ENCODE peak calls at places on chromosomes 16 and 17, in four cellular contexts. One of them, this sample, is unnamed.

GRCh38 chr16:16025214-16025968 is 76.0 kb downstream of the ABCC1 start:
- DNase-seq in H1: no peak
- DNase-seq in HL-60: no peak
- DNase-seq in SK-N-SH: no peak
- DNase-seq in this sample: no peak

GRCh38 chr16:23432176-23433128 is 20.5 kb downstream of the COG7 start:
- DNase-seq in H1: no peak
- DNase-seq in HL-60: no peak
- DNase-seq in SK-N-SH: peak; percentile 22
- DNase-seq in this sample: no peak

GRCh38 chr17:6374271-6374691 is 60.6 kb downstream of the AIPL1 start:
- DNase-seq in H1: no peak
- DNase-seq in HL-60: no peak
- DNase-seq in SK-N-SH: no peak
- DNase-seq in this sample: no peak

GRCh38 chr17:71440513-71440912 is 680.3 kb upstream of the SOX9 start:
- DNase-seq in H1: no peak
- DNase-seq in HL-60: no peak
- DNase-seq in SK-N-SH: no peak
- DNase-seq in this sample: no peak

GRCh38 chr16:84514295-84514873 is 9.9 kb upstream of the MEAK7 start:
- DNase-seq in H1: no peak
- DNase-seq in HL-60: no peak
- DNase-seq in SK-N-SH: no peak
- DNase-seq in this sample: no peak

GRCh38 chr17:17434477-17434876 is 42.3 kb upstream of the MED9 start:
- DNase-seq in H1: no peak
- DNase-seq in HL-60: no peak
- DNase-seq in SK-N-SH: no peak
- DNase-seq in this sample: no peak

GRCh38 chr17:43401293-43401692 is 2.5 kb downstream of the ARL4D start:
- DNase-seq in H1: no peak
- DNase-seq in HL-60: no peak
- DNase-seq in SK-N-SH: no peak
- DNase-seq in this sample: no peak

GRCh38 chr16:1349951-1350350 is 1.7 kb downstream of the TSR3 start:
- DNase-seq in H1: no peak
- DNase-seq in HL-60: no peak
- DNase-seq in SK-N-SH: no peak
- DNase-seq in this sample: no peak

GRCh38 chr16:30567991-30568638 is 3.4 kb downstream of the ZNF688 start:
- DNase-seq in H1: no peak
- DNase-seq in HL-60: peak; percentile 75
- DNase-seq in SK-N-SH: no peak
- DNase-seq in this sample: peak; percentile 66

GRCh38 chr17:63162406-63163157 is 196.5 kb downstream of the TANC2 start:
- DNase-seq in H1: no peak
- DNase-seq in HL-60: no peak
- DNase-seq in SK-N-SH: no peak
- DNase-seq in this sample: no peak

GRCh38 chr17:82400830-82401229 is 17.3 kb upstream of the HEXD start:
- DNase-seq in H1: no peak
- DNase-seq in HL-60: peak; percentile 95
- DNase-seq in SK-N-SH: no peak
- DNase-seq in this sample: no peak

GRCh38 chr16:87000007-87000406 is 317.2 kb downstream of the C16orf95 start:
- DNase-seq in H1: no peak
- DNase-seq in HL-60: no peak
- DNase-seq in SK-N-SH: no peak
- DNase-seq in this sample: no peak

GRCh38 chr17:18158022-18158600 is 25.5 kb upstream of the ALKBH5 start:
- DNase-seq in H1: peak; percentile 93
- DNase-seq in HL-60: peak; percentile 71
- DNase-seq in SK-N-SH: no peak
- DNase-seq in this sample: peak; percentile 68

GRCh38 chr16:29811896-29812665 is at the start of gene PRRT2:
- DNase-seq in H1: no peak
- DNase-seq in HL-60: no peak
- DNase-seq in SK-N-SH: peak; percentile 86
- DNase-seq in this sample: no peak

GRCh38 chr17:58268326-58268725 is 12.4 kb downstream of the MPO start:
- DNase-seq in H1: no peak
- DNase-seq in HL-60: peak; percentile 70
- DNase-seq in SK-N-SH: no peak
- DNase-seq in this sample: no peak

GRCh38 chr16:69626256-69626655 is 60.5 kb downstream of the NFAT5 start:
- DNase-seq in H1: no peak
- DNase-seq in HL-60: no peak
- DNase-seq in SK-N-SH: no peak
- DNase-seq in this sample: no peak

GRCh38 chr16:9658157-9658556 is 524.1 kb downstream of the GRIN2A start:
- DNase-seq in H1: no peak
- DNase-seq in HL-60: no peak
- DNase-seq in SK-N-SH: no peak
- DNase-seq in this sample: no peak

GRCh38 chr17:51585514-51586104 is 325.3 kb downstream of the UTP18 start:
- DNase-seq in H1: peak; percentile 9
- DNase-seq in HL-60: no peak
- DNase-seq in SK-N-SH: peak; percentile 15
- DNase-seq in this sample: no peak

GRCh38 chr16:67917852-67918236 is 13.8 kb downstream of the CTRL start:
- DNase-seq in H1: no peak
- DNase-seq in HL-60: no peak
- DNase-seq in SK-N-SH: no peak
- DNase-seq in this sample: no peak

GRCh38 chr16:1613728-1614225 is 1.6 kb downstream of the CRAMP1 start:
- DNase-seq in H1: no peak
- DNase-seq in HL-60: peak; percentile 17
- DNase-seq in SK-N-SH: no peak
- DNase-seq in this sample: no peak

GRCh38 chr17:76667356-76667755 is 23.8 kb upstream of the ST6GALNAC1 start:
- DNase-seq in H1: no peak
- DNase-seq in HL-60: no peak
- DNase-seq in SK-N-SH: no peak
- DNase-seq in this sample: no peak

GRCh38 chr17:43924558-43924957 is 17.2 kb upstream of the MPP2 start:
- DNase-seq in H1: no peak
- DNase-seq in HL-60: no peak
- DNase-seq in SK-N-SH: no peak
- DNase-seq in this sample: no peak

GRCh38 chr17:82668631-82669099 is 20.4 kb upstream of the WDR45B start:
- DNase-seq in H1: peak; percentile 53
- DNase-seq in HL-60: peak; percentile 82
- DNase-seq in SK-N-SH: peak; percentile 84
- DNase-seq in this sample: no peak

GRCh38 chr17:57781386-57782050 is 36.4 kb upstream of the CCDC182 start:
- DNase-seq in H1: no peak
- DNase-seq in HL-60: no peak
- DNase-seq in SK-N-SH: peak; percentile 34
- DNase-seq in this sample: no peak

GRCh38 chr17:21171309-21171922 is 42.5 kb downstream of the TMEM11 start:
- DNase-seq in H1: no peak
- DNase-seq in HL-60: no peak
- DNase-seq in SK-N-SH: no peak
- DNase-seq in this sample: peak; percentile 51

GRCh38 chr16:29124828-29125227 is 140.0 kb downstream of the LAT start:
- DNase-seq in H1: no peak
- DNase-seq in HL-60: no peak
- DNase-seq in SK-N-SH: no peak
- DNase-seq in this sample: no peak

GRCh38 chr17:81071761-81072741 is 37.1 kb downstream of the BAIAP2 start:
- DNase-seq in H1: no peak
- DNase-seq in HL-60: no peak
- DNase-seq in SK-N-SH: no peak
- DNase-seq in this sample: no peak

GRCh38 chr17:58575511-58575910 is 61.1 kb upstream of the MTMR4 start:
- DNase-seq in H1: no peak
- DNase-seq in HL-60: no peak
- DNase-seq in SK-N-SH: no peak
- DNase-seq in this sample: no peak

DNA sequence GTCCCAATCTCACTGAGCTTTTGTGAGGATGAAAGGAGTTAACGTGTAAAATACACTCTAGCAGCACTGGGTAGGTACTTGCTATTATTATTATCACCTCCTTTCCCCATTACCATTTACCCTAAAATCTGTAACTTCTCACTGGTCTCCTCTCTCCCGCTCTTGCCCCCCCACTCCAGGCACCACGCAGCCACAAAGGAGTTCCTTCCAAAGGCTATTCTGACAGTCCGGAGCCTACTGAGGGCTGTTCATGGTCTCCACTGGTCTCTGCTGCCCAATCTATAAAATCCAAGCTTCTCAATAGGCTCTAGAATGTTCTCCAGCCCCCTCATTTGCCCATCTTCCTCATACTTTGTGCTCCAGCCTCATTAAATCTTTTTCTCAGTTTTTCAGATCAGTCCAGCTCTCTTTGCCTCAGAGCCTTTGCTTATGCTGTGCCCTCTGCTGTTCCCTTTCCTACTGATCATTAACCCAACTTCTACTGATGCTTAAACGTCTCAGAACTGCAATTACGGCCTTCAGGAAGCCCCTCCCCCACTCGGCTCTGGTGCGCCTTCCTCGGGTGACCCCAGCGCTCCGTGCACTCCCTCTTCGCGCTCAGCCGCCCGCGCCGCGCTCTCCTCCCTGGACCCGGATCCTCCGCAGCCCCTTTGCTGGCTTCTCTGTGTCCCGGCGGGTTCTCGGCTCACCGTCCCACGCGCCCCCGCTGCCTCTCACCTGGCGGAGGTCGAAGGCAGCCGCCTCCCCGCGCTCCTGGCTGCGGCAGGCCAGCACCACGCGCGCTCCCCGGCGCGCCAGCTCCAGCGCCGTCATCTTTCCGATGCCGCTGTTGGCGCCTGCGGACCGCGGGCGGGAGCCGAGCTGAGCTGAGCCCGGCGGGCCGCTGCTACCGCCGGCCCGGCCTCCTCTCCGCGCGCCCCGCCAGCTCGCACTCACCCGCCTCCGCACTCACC is 737 bp downstream of the DHRS13 start:
- DNase-seq in H1: no peak
- DNase-seq in HL-60: peak; percentile 58
- DNase-seq in SK-N-SH: peak; percentile 83
- DNase-seq in this sample: no peak
- TF ChIP-seq GABPA in H1: no peak
- TF ChIP-seq GABPA in HL-60: no peak
- TF ChIP-seq GABPA in SK-N-SH: no peak
- TF ChIP-seq GABPA in this sample: no peak

DNA sequence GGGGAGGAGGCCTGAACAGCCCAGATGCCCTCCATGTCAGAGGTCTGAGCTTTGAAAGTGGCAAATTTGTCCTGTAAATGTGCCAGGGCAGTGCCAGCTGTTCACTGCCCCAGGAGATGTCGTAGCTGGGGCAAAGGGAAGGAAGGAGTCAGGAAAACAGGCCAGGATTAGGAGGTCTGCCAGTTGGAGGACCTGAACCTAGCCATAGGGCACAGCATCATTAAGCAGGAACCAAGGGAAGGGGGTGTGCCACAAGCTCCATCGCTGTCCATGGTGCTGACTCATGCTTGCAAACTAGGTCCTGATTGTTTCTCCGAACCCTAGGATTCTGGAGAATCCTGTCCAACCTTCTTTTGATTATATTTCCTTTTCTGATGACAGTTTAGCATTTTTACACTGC is 124.2 kb downstream of the TMEM132E start:
- DNase-seq in H1: no peak
- DNase-seq in HL-60: peak; percentile 14
- DNase-seq in SK-N-SH: no peak
- DNase-seq in this sample: no peak
- TF ChIP-seq GABPA in H1: no peak
- TF ChIP-seq GABPA in HL-60: no peak
- TF ChIP-seq GABPA in SK-N-SH: no peak
- TF ChIP-seq GABPA in this sample: no peak

GRCh38 chr17:10170233-10170632 is 28.2 kb downstream of the GAS7 start:
- DNase-seq in H1: no peak
- DNase-seq in HL-60: no peak
- DNase-seq in SK-N-SH: no peak
- DNase-seq in this sample: no peak
- TF ChIP-seq GABPA in H1: no peak
- TF ChIP-seq GABPA in HL-60: no peak
- TF ChIP-seq GABPA in SK-N-SH: no peak
- TF ChIP-seq GABPA in this sample: no peak

DNA sequence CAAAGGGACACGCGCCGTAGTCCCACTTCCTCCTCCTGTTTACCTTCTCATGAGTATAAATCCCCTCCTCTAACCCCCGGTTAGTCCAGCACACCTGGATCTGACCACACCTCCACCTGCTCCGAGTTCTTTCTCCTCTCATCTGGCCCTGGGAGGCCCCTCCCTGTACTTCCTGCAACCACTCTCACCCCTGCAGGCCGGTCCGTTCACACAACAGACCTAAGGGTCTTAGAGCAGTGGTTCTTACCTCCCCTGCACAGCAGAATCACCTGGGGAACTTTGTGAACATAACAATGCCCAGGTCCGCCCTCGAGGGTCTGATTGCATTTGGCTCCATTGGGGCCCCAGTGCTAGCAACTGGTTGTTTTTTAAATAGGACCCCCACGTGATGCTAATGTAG is 24.8 kb downstream of the TMEM114 start:
- DNase-seq in H1: no peak
- DNase-seq in HL-60: no peak
- DNase-seq in SK-N-SH: no peak
- DNase-seq in this sample: no peak
- TF ChIP-seq GABPA in H1: no peak
- TF ChIP-seq GABPA in HL-60: no peak
- TF ChIP-seq GABPA in SK-N-SH: no peak
- TF ChIP-seq GABPA in this sample: no peak

GRCh38 chr16:89873109-89873821 is at the start of gene TCF25:
- DNase-seq in H1: peak; percentile 70
- DNase-seq in HL-60: peak; percentile 71
- DNase-seq in SK-N-SH: peak; percentile 99
- DNase-seq in this sample: peak; percentile 43
- TF ChIP-seq GABPA in H1: no peak
- TF ChIP-seq GABPA in HL-60: no peak
- TF ChIP-seq GABPA in SK-N-SH: no peak
- TF ChIP-seq GABPA in this sample: no peak

GRCh38 chr17:47862621-47863440 is 11.9 kb upstream of the SP6 start:
- DNase-seq in H1: no peak
- DNase-seq in HL-60: no peak
- DNase-seq in SK-N-SH: no peak
- DNase-seq in this sample: no peak
- TF ChIP-seq GABPA in H1: no peak
- TF ChIP-seq GABPA in HL-60: no peak
- TF ChIP-seq GABPA in SK-N-SH: no peak
- TF ChIP-seq GABPA in this sample: no peak